ENCODE peak calls at places on chromosomes 4 and X, in seven cellular contexts. D, X, H, C, Y, M and E are unnamed samples.
A peak's percentile ranks its signal among the peaks of the same experiment; 100 is the strongest.

GRCh38 chr4:152586668-152587067 is 50.8 kb upstream of the FBXW7 start:
- DNase-seq in D (no peak), X (no peak), H (no peak), C (no peak), Y (no peak), M (no peak), E (no peak)

GRCh38 chr4:5575941-5576340 is 132.4 kb downstream of the EVC2 start:
- DNase-seq in D (no peak), X (no peak), H (no peak), C (no peak), Y (no peak), M (no peak), E (no peak)

GRCh38 chr4:120056249-120056648 is 10.4 kb downstream of the MAD2L1 start:
- DNase-seq in D (no peak), X (no peak), H (no peak), C (no peak), Y (peak; percentile 53), M (peak; percentile 33), E (no peak)

GRCh38 chr4:71186566-71187398 is 152.0 kb upstream of the SLC4A4 start:
- DNase-seq in D (peak; percentile 84), X (peak; percentile 57), H (peak; percentile 44), C (peak; percentile 31), Y (no peak), M (no peak), E (peak; percentile 57)

GRCh38 chr4:99852199-99852718 is 35.6 kb downstream of the DAPP1 start:
- DNase-seq in D (no peak), X (no peak), H (no peak), C (no peak), Y (no peak), M (no peak), E (no peak)

GRCh38 chr4:69881173-69881773 is 21.3 kb upstream of the SULT1E1 start:
- DNase-seq in D (no peak), X (peak; percentile 15), H (peak; percentile 28), C (peak; percentile 51), Y (peak; percentile 53), M (peak; percentile 54), E (no peak)

GRCh38 chrX:51866156-51866555 is 27.3 kb upstream of the MAGED1 start:
- DNase-seq in D (no peak), X (no peak), H (no peak), C (no peak), Y (no peak), M (no peak), E (no peak)

GRCh38 chrX:119984652-119985051 is 41.1 kb upstream of the NKAP start:
- DNase-seq in D (no peak), X (no peak), H (no peak), C (no peak), Y (no peak), M (no peak), E (no peak)

GRCh38 chr4:79574741-79575451 is 166.9 kb upstream of the GK2 start:
- DNase-seq in D (no peak), X (no peak), H (no peak), C (no peak), Y (no peak), M (no peak), E (no peak)